ENCODE peak calls at places on chromosomes 11 and 22, in five cellular contexts. One of them, this sample, is unnamed. For H3K27me3, the result is how much of the 10 kb centered on the place peaks cover.

GRCh38 chr11:26227311-26227710 is 104.6 kb upstream of the ANO3 start:
- DNase-seq in ascending aorta: no peak
- DNase-seq in IMR-90: peak
- DNase-seq in neural progenitor cell: peak
- DNase-seq in suprapubic skin: no peak
- DNase-seq in this sample: no peak

GRCh38 chr11:67351275-67352005 is 1.9 kb downstream of the POLD4 start:
- DNase-seq in IMR-90: peak
- DNase-seq in neural progenitor cell: peak
- DNase-seq in ascending aorta: no peak
- DNase-seq in suprapubic skin: no peak
- DNase-seq in this sample: no peak

GRCh38 chr11:119106564-119107537 is at the start of gene C2CD2L:
- DNase-seq in ascending aorta: peak
- DNase-seq in neural progenitor cell: peak
- DNase-seq in suprapubic skin: peak
- DNase-seq in IMR-90: peak
- DNase-seq in this sample: peak

GRCh38 chr11:36002196-36002595 is 58.3 kb downstream of the LDLRAD3 start:
- DNase-seq in suprapubic skin: no peak
- DNase-seq in IMR-90: no peak
- DNase-seq in ascending aorta: no peak
- DNase-seq in neural progenitor cell: peak
- DNase-seq in this sample: no peak

GRCh38 chr11:65883058-65883761 is 3.6 kb downstream of the CTSW start:
- DNase-seq in ascending aorta: no peak
- DNase-seq in suprapubic skin: no peak
- DNase-seq in neural progenitor cell: no peak
- DNase-seq in IMR-90: no peak
- DNase-seq in this sample: no peak

GRCh38 chr11:34050967-34051348 is 573 bp upstream of the CAPRIN1 start:
- DNase-seq in neural progenitor cell: no peak
- DNase-seq in ascending aorta: no peak
- DNase-seq in suprapubic skin: no peak
- DNase-seq in IMR-90: peak
- DNase-seq in this sample: no peak

GRCh38 chr22:37295213-37295886 is 13.0 kb downstream of the CYTH4 start:
- DNase-seq in neural progenitor cell: no peak
- DNase-seq in ascending aorta: no peak
- DNase-seq in suprapubic skin: no peak
- DNase-seq in IMR-90: no peak
- DNase-seq in this sample: no peak

GRCh38 chr22:47333625-47334024 is 571.2 kb downstream of the TBC1D22A start:
- DNase-seq in ascending aorta: no peak
- DNase-seq in IMR-90: peak
- DNase-seq in neural progenitor cell: no peak
- DNase-seq in suprapubic skin: no peak
- DNase-seq in this sample: peak

GRCh38 chr11:58564226-58564625 is 11.4 kb downstream of the LPXN start:
- DNase-seq in neural progenitor cell: no peak
- DNase-seq in ascending aorta: no peak
- DNase-seq in IMR-90: no peak
- DNase-seq in suprapubic skin: no peak
- DNase-seq in this sample: no peak

GRCh38 chr11:10591741-10592140 is 23.3 kb upstream of the LYVE1 start:
- DNase-seq in IMR-90: no peak
- DNase-seq in ascending aorta: no peak
- DNase-seq in neural progenitor cell: no peak
- DNase-seq in suprapubic skin: no peak
- DNase-seq in this sample: no peak

GRCh38 chr22:28016781-28017557 is 97.9 kb upstream of the PITPNB start:
- DNase-seq in suprapubic skin: peak
- DNase-seq in neural progenitor cell: no peak
- DNase-seq in IMR-90: no peak
- DNase-seq in ascending aorta: no peak
- DNase-seq in this sample: no peak

GRCh38 chr11:8230178-8230859 is 33.4 kb downstream of the LMO1 start:
- DNase-seq in suprapubic skin: no peak
- DNase-seq in neural progenitor cell: no peak
- DNase-seq in IMR-90: no peak
- DNase-seq in ascending aorta: no peak
- DNase-seq in this sample: no peak

GRCh38 chr22:26429458-26430238 is 588 bp downstream of the ASPHD2 start:
- DNase-seq in ascending aorta: no peak
- DNase-seq in neural progenitor cell: no peak
- DNase-seq in IMR-90: no peak
- DNase-seq in suprapubic skin: no peak
- DNase-seq in this sample: no peak

GRCh38 chr11:26753738-26754504 is 32.1 kb upstream of the SLC5A12 start:
- DNase-seq in IMR-90: peak
- DNase-seq in suprapubic skin: no peak
- DNase-seq in neural progenitor cell: peak
- DNase-seq in ascending aorta: no peak
- DNase-seq in this sample: peak

GRCh38 chr11:844693-845644 is 2.3 kb downstream of the TSPAN4 start:
- DNase-seq in neural progenitor cell: peak
- DNase-seq in suprapubic skin: peak
- DNase-seq in IMR-90: peak
- DNase-seq in ascending aorta: peak
- DNase-seq in this sample: peak

GRCh38 chr22:46262449-46263207 is 515 bp downstream of the PKDREJ start:
- DNase-seq in suprapubic skin: peak
- DNase-seq in neural progenitor cell: peak
- DNase-seq in IMR-90: peak
- DNase-seq in ascending aorta: no peak
- DNase-seq in this sample: no peak

GRCh38 chr22:44592466-44593180 is 94.6 kb upstream of the RTL6 start:
- DNase-seq in IMR-90: no peak
- DNase-seq in neural progenitor cell: no peak
- DNase-seq in suprapubic skin: no peak
- DNase-seq in ascending aorta: no peak
- DNase-seq in this sample: no peak

GRCh38 chr11:78802058-78802633 is 227.5 kb upstream of the NARS2 start:
- DNase-seq in IMR-90: no peak
- DNase-seq in neural progenitor cell: peak
- DNase-seq in suprapubic skin: no peak
- DNase-seq in ascending aorta: no peak
- DNase-seq in this sample: peak

GRCh38 chr22:50576070-50576469 is 2.2 kb downstream of the CPT1B start:
- DNase-seq in neural progenitor cell: peak
- DNase-seq in IMR-90: peak
- DNase-seq in suprapubic skin: no peak
- DNase-seq in ascending aorta: no peak
- DNase-seq in this sample: peak

GRCh38 chr11:69140635-69141034 is 15.1 kb upstream of the SMIM38 start:
- DNase-seq in IMR-90: no peak
- DNase-seq in ascending aorta: no peak
- DNase-seq in suprapubic skin: no peak
- DNase-seq in neural progenitor cell: no peak
- DNase-seq in this sample: no peak

GRCh38 chr22:22099833-22100812 is 117.5 kb upstream of the TOP3B start:
- DNase-seq in neural progenitor cell: peak
- DNase-seq in IMR-90: peak
- DNase-seq in ascending aorta: no peak
- DNase-seq in suprapubic skin: no peak
- DNase-seq in this sample: no peak
- H3K27me3 ChIP-seq in neural progenitor cell: half or more
- H3K27me3 ChIP-seq in IMR-90: under half
- H3K27me3 ChIP-seq in ascending aorta: under half
- H3K27me3 ChIP-seq in suprapubic skin: under half
- H3K27me3 ChIP-seq in this sample: under half

DNA sequence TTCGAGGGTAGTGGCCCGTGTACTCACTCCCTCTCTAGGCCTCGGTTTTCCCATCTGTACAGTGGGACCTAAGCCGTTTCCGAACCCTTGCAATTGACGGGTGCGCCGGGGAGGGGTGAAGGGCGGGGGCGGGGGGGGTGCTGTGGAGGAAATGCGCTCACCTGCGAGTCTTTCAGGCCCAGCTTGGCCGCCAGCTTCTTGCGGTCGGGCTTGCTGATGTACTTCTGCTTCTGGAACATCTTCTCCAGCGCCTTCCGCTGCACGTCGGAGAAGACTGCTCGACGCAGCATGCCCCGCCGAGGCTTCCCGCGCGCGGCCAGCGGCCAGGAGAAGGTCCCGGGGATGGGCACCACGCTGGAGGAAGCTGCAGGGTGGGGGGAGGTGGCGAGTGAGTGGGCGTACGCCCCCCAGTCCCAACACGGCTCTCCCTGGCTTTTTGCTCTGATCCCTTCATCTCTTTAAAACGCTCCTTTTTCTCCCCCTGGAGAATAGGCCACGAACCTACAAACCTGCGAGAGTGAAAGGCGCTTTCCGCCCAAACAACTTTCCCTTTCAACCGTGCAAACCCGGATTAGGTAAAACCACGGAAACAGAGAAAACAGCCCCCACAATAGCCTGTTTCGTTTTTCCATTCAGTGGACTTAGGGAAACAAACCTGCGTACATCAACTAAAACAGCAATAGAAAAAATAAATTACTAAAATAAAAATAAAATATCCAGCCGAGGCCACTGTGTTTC is 3.2 kb downstream of the DBX1 start:
- DNase-seq in neural progenitor cell: peak
- DNase-seq in suprapubic skin: no peak
- DNase-seq in ascending aorta: no peak
- DNase-seq in IMR-90: no peak
- DNase-seq in this sample: no peak
- H3K27me3 ChIP-seq in neural progenitor cell: half or more
- H3K27me3 ChIP-seq in suprapubic skin: half or more
- H3K27me3 ChIP-seq in ascending aorta: under half
- H3K27me3 ChIP-seq in IMR-90: half or more
- H3K27me3 ChIP-seq in this sample: half or more

DNA sequence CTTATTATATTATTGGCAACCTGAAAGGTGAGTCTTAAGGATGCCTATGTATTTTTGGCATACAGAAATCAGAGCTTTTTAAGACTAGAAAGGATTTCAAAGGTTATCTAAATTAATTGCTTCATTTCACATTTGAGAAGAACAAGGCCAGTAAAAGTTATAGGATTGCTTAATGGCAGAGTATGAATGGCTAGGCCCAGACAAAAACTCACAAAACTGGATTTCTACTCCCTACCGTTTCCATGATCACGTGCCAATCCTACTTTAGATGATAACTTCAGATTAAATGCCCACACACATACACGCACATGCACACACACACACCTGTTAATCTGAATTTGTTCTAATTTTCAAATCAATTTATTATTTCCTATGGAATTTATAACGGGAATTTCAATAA is 1.8 kb upstream of the PDE3B start:
- DNase-seq in ascending aorta: no peak
- DNase-seq in neural progenitor cell: no peak
- DNase-seq in IMR-90: no peak
- DNase-seq in suprapubic skin: no peak
- DNase-seq in this sample: no peak
- H3K27me3 ChIP-seq in ascending aorta: under half
- H3K27me3 ChIP-seq in neural progenitor cell: under half
- H3K27me3 ChIP-seq in IMR-90: under half
- H3K27me3 ChIP-seq in suprapubic skin: under half
- H3K27me3 ChIP-seq in this sample: under half

DNA sequence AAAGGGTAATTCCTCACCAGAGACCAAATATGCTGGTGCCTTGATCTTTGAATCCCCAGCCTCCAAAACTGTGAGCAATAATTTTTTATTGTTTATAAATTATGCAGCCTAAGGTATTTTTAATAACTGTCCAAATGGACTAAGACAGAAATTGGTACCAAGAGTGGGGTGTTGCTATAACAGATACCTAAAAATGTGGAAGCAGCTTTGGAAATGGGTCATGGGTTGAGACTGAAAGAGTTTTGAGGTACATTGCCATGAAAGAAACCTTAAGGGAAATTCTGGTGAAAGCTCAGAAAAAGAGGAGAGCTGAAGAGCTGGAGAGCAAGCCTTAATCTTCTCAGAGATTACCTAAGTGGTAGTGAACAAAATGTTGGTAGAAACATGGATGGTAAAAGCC is 378.2 kb downstream of the NXPE2 start:
- DNase-seq in suprapubic skin: no peak
- DNase-seq in neural progenitor cell: no peak
- DNase-seq in ascending aorta: no peak
- DNase-seq in IMR-90: no peak
- DNase-seq in this sample: no peak
- H3K27me3 ChIP-seq in suprapubic skin: under half
- H3K27me3 ChIP-seq in neural progenitor cell: under half
- H3K27me3 ChIP-seq in ascending aorta: under half
- H3K27me3 ChIP-seq in IMR-90: under half
- H3K27me3 ChIP-seq in this sample: under half

DNA sequence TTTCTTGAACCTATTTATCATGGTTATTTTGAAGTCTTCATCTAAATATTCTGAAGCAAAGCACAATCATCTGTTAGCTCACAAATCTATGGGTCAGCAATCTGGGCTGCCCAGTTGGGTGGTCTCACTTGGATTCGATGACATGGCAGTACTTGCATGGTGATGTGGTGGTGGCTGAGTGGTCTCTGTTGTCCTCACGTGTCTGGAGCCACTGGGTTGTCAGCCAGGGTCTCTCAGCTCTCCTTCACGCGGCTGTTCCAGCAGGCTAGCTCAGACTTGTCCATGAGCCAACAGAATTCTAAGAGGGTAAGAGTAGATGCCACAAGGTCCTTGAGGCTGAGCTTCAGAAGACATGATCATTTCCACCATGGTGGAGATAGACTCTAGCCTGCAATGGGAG is 66.4 kb upstream of the KCNQ1OT1 start:
- DNase-seq in suprapubic skin: peak
- DNase-seq in ascending aorta: no peak
- DNase-seq in IMR-90: no peak
- DNase-seq in neural progenitor cell: no peak
- DNase-seq in this sample: no peak
- H3K27me3 ChIP-seq in suprapubic skin: under half
- H3K27me3 ChIP-seq in ascending aorta: under half
- H3K27me3 ChIP-seq in IMR-90: under half
- H3K27me3 ChIP-seq in neural progenitor cell: under half
- H3K27me3 ChIP-seq in this sample: under half

GRCh38 chr11:122698390-122698789 is 42.9 kb downstream of the UBASH3B start:
- DNase-seq in neural progenitor cell: no peak
- DNase-seq in ascending aorta: no peak
- DNase-seq in suprapubic skin: no peak
- DNase-seq in IMR-90: no peak
- DNase-seq in this sample: no peak
- H3K27me3 ChIP-seq in neural progenitor cell: under half
- H3K27me3 ChIP-seq in ascending aorta: under half
- H3K27me3 ChIP-seq in suprapubic skin: under half
- H3K27me3 ChIP-seq in IMR-90: under half
- H3K27me3 ChIP-seq in this sample: under half